ENCODE peak calls at places on chromosomes 7 and 10, in six cellular contexts. One of them, this sample, is unnamed.

GRCh38 chr10:44102726-44103255 is 282.1 kb downstream of the CXCL12 start:
- DNase-seq in A549: no peak
- DNase-seq in heart left ventricle: no peak
- DNase-seq in ovary: no peak
- DNase-seq in testis: no peak
- DNase-seq in transverse colon: no peak
- DNase-seq in this sample: no peak

GRCh38 chr7:69677054-69677847 is 79.0 kb downstream of the AUTS2 start:
- DNase-seq in A549: peak; percentile 4
- DNase-seq in heart left ventricle: no peak
- DNase-seq in ovary: no peak
- DNase-seq in testis: no peak
- DNase-seq in transverse colon: no peak
- DNase-seq in this sample: no peak

GRCh38 chr7:115110523-115110922 is 188.6 kb downstream of the MDFIC start:
- DNase-seq in A549: no peak
- DNase-seq in heart left ventricle: no peak
- DNase-seq in ovary: no peak
- DNase-seq in testis: no peak
- DNase-seq in transverse colon: no peak
- DNase-seq in this sample: no peak

GRCh38 chr10:99292159-99292558 is 37.0 kb upstream of the CNNM1 start:
- DNase-seq in A549: no peak
- DNase-seq in heart left ventricle: no peak
- DNase-seq in ovary: no peak
- DNase-seq in testis: no peak
- DNase-seq in transverse colon: no peak
- DNase-seq in this sample: no peak

GRCh38 chr10:132377326-132377725 is 19.7 kb upstream of the PWWP2B start:
- DNase-seq in A549: no peak
- DNase-seq in heart left ventricle: no peak
- DNase-seq in ovary: no peak
- DNase-seq in testis: no peak
- DNase-seq in transverse colon: no peak
- DNase-seq in this sample: no peak

GRCh38 chr7:139623518-139623917 is 100.0 kb downstream of the CLEC2L start:
- DNase-seq in A549: no peak
- DNase-seq in heart left ventricle: no peak
- DNase-seq in ovary: no peak
- DNase-seq in testis: no peak
- DNase-seq in transverse colon: no peak
- DNase-seq in this sample: no peak

GRCh38 chr10:79071535-79071923 is 2.8 kb downstream of the ZMIZ1 start:
- DNase-seq in A549: no peak
- DNase-seq in heart left ventricle: no peak
- DNase-seq in ovary: no peak
- DNase-seq in testis: no peak
- DNase-seq in transverse colon: no peak
- DNase-seq in this sample: no peak

GRCh38 chr7:136009488-136010079 is 32.4 kb upstream of the MTPN start:
- DNase-seq in A549: peak; percentile 15
- DNase-seq in heart left ventricle: no peak
- DNase-seq in ovary: no peak
- DNase-seq in testis: no peak
- DNase-seq in transverse colon: no peak
- DNase-seq in this sample: no peak

GRCh38 chr10:124138195-124138882 is 44.9 kb upstream of the CHST15 start:
- DNase-seq in A549: no peak
- DNase-seq in heart left ventricle: no peak
- DNase-seq in ovary: peak; percentile 40
- DNase-seq in testis: peak; percentile 48
- DNase-seq in transverse colon: no peak
- DNase-seq in this sample: peak; percentile 68

GRCh38 chr10:128526793-128527375 is 400.7 kb upstream of the MKI67 start:
- DNase-seq in A549: no peak
- DNase-seq in heart left ventricle: no peak
- DNase-seq in ovary: no peak
- DNase-seq in testis: no peak
- DNase-seq in transverse colon: no peak
- DNase-seq in this sample: no peak

GRCh38 chr7:17298840-17299476 is 506 bp downstream of the AHR start:
- DNase-seq in A549: peak; percentile 39
- DNase-seq in heart left ventricle: peak; percentile 74
- DNase-seq in ovary: peak; percentile 27
- DNase-seq in testis: peak; percentile 59
- DNase-seq in transverse colon: peak; percentile 56
- DNase-seq in this sample: peak; percentile 52

GRCh38 chr7:86928308-86928707 is 131.1 kb downstream of the ELAPOR2 start:
- DNase-seq in A549: no peak
- DNase-seq in heart left ventricle: no peak
- DNase-seq in ovary: no peak
- DNase-seq in testis: no peak
- DNase-seq in transverse colon: no peak
- DNase-seq in this sample: no peak

GRCh38 chr7:43138710-43139601 is 26.5 kb downstream of the HECW1 start:
- DNase-seq in A549: no peak
- DNase-seq in heart left ventricle: no peak
- DNase-seq in ovary: no peak
- DNase-seq in testis: no peak
- DNase-seq in transverse colon: no peak
- DNase-seq in this sample: no peak

GRCh38 chr7:4238861-4239260 is 443.2 kb upstream of the FOXK1 start:
- DNase-seq in A549: no peak
- DNase-seq in heart left ventricle: no peak
- DNase-seq in ovary: no peak
- DNase-seq in testis: no peak
- DNase-seq in transverse colon: no peak
- DNase-seq in this sample: no peak

GRCh38 chr7:17307969-17308648 is 9.7 kb downstream of the AHR start:
- DNase-seq in A549: no peak
- DNase-seq in heart left ventricle: no peak
- DNase-seq in ovary: no peak
- DNase-seq in testis: no peak
- DNase-seq in transverse colon: no peak
- DNase-seq in this sample: no peak

GRCh38 chr10:26367771-26368170 is 70.4 kb upstream of the APBB1IP start:
- DNase-seq in A549: peak; percentile 27
- DNase-seq in heart left ventricle: no peak
- DNase-seq in ovary: no peak
- DNase-seq in testis: no peak
- DNase-seq in transverse colon: no peak
- DNase-seq in this sample: no peak

GRCh38 chr7:123341102-123341501 is 141.3 kb upstream of the SLC13A1 start:
- DNase-seq in A549: no peak
- DNase-seq in heart left ventricle: no peak
- DNase-seq in ovary: no peak
- DNase-seq in testis: no peak
- DNase-seq in transverse colon: no peak
- DNase-seq in this sample: no peak

GRCh38 chr10:88693392-88694020 is 12.5 kb upstream of the LIPK start:
- DNase-seq in A549: no peak
- DNase-seq in heart left ventricle: no peak
- DNase-seq in ovary: no peak
- DNase-seq in testis: no peak
- DNase-seq in transverse colon: no peak
- DNase-seq in this sample: no peak

GRCh38 chr7:121001932-121002754 is 13.6 kb downstream of the CPED1 start:
- DNase-seq in A549: no peak
- DNase-seq in heart left ventricle: no peak
- DNase-seq in ovary: no peak
- DNase-seq in testis: no peak
- DNase-seq in transverse colon: no peak
- DNase-seq in this sample: no peak

GRCh38 chr7:143901360-143901709 is 641 bp downstream of the TCAF1 start:
- DNase-seq in A549: peak; percentile 12
- DNase-seq in heart left ventricle: peak; percentile 72
- DNase-seq in ovary: peak; percentile 53
- DNase-seq in testis: peak; percentile 72
- DNase-seq in transverse colon: peak; percentile 33
- DNase-seq in this sample: peak; percentile 49

GRCh38 chr10:104076743-104077160 is 8.9 kb downstream of the COL17A1 start:
- DNase-seq in A549: no peak
- DNase-seq in heart left ventricle: no peak
- DNase-seq in ovary: peak; percentile 27
- DNase-seq in testis: peak; percentile 65
- DNase-seq in transverse colon: peak; percentile 36
- DNase-seq in this sample: peak; percentile 40

GRCh38 chr10:86888585-86889381 is 68.6 kb downstream of the MMRN2 start:
- DNase-seq in A549: no peak
- DNase-seq in heart left ventricle: no peak
- DNase-seq in ovary: no peak
- DNase-seq in testis: no peak
- DNase-seq in transverse colon: no peak
- DNase-seq in this sample: no peak

GRCh38 chr10:69051303-69051702 is 36.6 kb upstream of the SRGN start:
- DNase-seq in A549: no peak
- DNase-seq in heart left ventricle: no peak
- DNase-seq in ovary: no peak
- DNase-seq in testis: peak; percentile 57
- DNase-seq in transverse colon: peak; percentile 41
- DNase-seq in this sample: peak; percentile 71

GRCh38 chr7:26292768-26293560 is 1.3 kb downstream of the SNX10 start:
- DNase-seq in A549: no peak
- DNase-seq in heart left ventricle: no peak
- DNase-seq in ovary: no peak
- DNase-seq in testis: no peak
- DNase-seq in transverse colon: peak; percentile 9
- DNase-seq in this sample: peak; percentile 41

GRCh38 chr7:115747174-115747573 is 283.4 kb downstream of the TFEC start:
- DNase-seq in A549: no peak
- DNase-seq in heart left ventricle: no peak
- DNase-seq in ovary: no peak
- DNase-seq in testis: no peak
- DNase-seq in transverse colon: no peak
- DNase-seq in this sample: no peak

GRCh38 chr7:5557920-5558401 is 134.3 kb upstream of the TNRC18 start:
- DNase-seq in A549: no peak
- DNase-seq in heart left ventricle: peak; percentile 87
- DNase-seq in ovary: peak; percentile 40
- DNase-seq in testis: peak; percentile 71
- DNase-seq in transverse colon: peak; percentile 67
- DNase-seq in this sample: peak; percentile 32
- TF ChIP-seq POLR2A in A549: no peak
- TF ChIP-seq POLR2A in heart left ventricle: peak; percentile 39
- TF ChIP-seq POLR2A in ovary: no peak
- TF ChIP-seq POLR2A in testis: no peak
- TF ChIP-seq POLR2A in transverse colon: peak; percentile 36
- TF ChIP-seq POLR2A in this sample: no peak

GRCh38 chr10:80191589-80192270 is 13.6 kb downstream of the ANXA11 start:
- DNase-seq in A549: no peak
- DNase-seq in heart left ventricle: peak; percentile 60
- DNase-seq in ovary: no peak
- DNase-seq in testis: no peak
- DNase-seq in transverse colon: peak; percentile 89
- DNase-seq in this sample: peak; percentile 96
- H3K4me1 ChIP-seq in A549: peaks cover 34% of the 10 kb centered on the region
- H3K4me1 ChIP-seq in heart left ventricle: peaks cover 46% of the 10 kb centered on the region
- H3K4me1 ChIP-seq in ovary: peaks cover 11% of the 10 kb centered on the region
- H3K4me1 ChIP-seq in testis: peaks cover 4% of the 10 kb centered on the region
- H3K4me1 ChIP-seq in transverse colon: peaks cover 83% of the 10 kb centered on the region
- H3K4me1 ChIP-seq in this sample: peaks cover 83% of the 10 kb centered on the region

GRCh38 chr10:7671121-7671520 is 4.4 kb upstream of the ITIH5 start:
- DNase-seq in A549: no peak
- DNase-seq in heart left ventricle: no peak
- DNase-seq in ovary: no peak
- DNase-seq in testis: no peak
- DNase-seq in transverse colon: no peak
- DNase-seq in this sample: no peak

GRCh38 chr10:7666253-7667023 is at the start of gene ITIH5:
- DNase-seq in A549: no peak
- DNase-seq in heart left ventricle: peak; percentile 72
- DNase-seq in ovary: no peak
- DNase-seq in testis: no peak
- DNase-seq in transverse colon: no peak
- DNase-seq in this sample: no peak

GRCh38 chr10:7664707-7665106 is 2.1 kb downstream of the ITIH5 start:
- DNase-seq in A549: no peak
- DNase-seq in heart left ventricle: no peak
- DNase-seq in ovary: no peak
- DNase-seq in testis: no peak
- DNase-seq in transverse colon: no peak
- DNase-seq in this sample: no peak

GRCh38 chr10:7670157-7670556 is 3.4 kb upstream of the ITIH5 start:
- DNase-seq in A549: no peak
- DNase-seq in heart left ventricle: no peak
- DNase-seq in ovary: no peak
- DNase-seq in testis: no peak
- DNase-seq in transverse colon: no peak
- DNase-seq in this sample: no peak

GRCh38 chr10:7667262-7668141 is 736 bp upstream of the ITIH5 start:
- DNase-seq in A549: no peak
- DNase-seq in heart left ventricle: no peak
- DNase-seq in ovary: peak; percentile 17
- DNase-seq in testis: no peak
- DNase-seq in transverse colon: no peak
- DNase-seq in this sample: no peak
- H3K27ac ChIP-seq in A549: no peak overlapping the region
- H3K27ac ChIP-seq in heart left ventricle: peak overlapping the region; percentile 7
- H3K27ac ChIP-seq in ovary: no peak overlapping the region
- H3K27ac ChIP-seq in testis: no peak overlapping the region
- H3K27ac ChIP-seq in transverse colon: peak overlapping the region; percentile 53
- H3K27ac ChIP-seq in this sample: no peak overlapping the region

DNA sequence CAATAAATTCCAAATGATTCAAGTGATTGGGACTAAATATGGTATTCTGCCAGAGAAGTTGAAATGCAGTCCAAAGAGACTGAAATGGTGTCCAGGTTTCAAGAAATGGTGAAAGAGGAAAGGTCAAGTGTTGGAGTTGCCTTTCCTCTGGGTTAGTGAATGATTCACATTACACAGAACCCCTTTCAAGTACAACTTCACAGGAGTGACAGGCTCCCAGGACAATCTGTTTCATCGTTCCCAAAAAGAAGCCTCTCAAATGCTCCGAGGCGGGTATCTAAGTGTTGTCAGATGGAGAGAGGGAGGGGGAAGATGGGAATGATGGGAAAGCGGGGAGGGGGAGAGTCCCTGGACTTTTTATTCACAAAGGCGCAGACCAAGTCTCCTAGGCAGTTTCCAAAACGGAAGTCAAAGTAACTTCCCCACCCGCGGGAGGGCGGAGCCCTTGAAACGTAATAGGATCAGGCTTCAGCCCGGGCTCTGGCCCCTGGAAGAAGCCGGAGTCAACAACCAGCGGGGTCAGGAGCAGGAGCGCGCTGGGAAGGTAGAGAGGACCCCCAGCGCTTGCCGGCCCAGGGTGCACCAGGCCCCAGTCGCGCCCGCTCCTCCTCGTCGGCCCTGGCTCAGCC is 743 bp downstream of the SLC25A13 start:
- DNase-seq in A549: peak; percentile 84
- DNase-seq in heart left ventricle: peak; percentile 90
- DNase-seq in ovary: peak; percentile 75
- DNase-seq in testis: peak; percentile 93
- DNase-seq in transverse colon: peak; percentile 90
- DNase-seq in this sample: peak; percentile 80
- TF ChIP-seq POLR2A in A549: peak; percentile 54
- TF ChIP-seq POLR2A in heart left ventricle: peak; percentile 54
- TF ChIP-seq POLR2A in ovary: peak; percentile 8
- TF ChIP-seq POLR2A in testis: no peak
- TF ChIP-seq POLR2A in transverse colon: peak; percentile 68
- TF ChIP-seq POLR2A in this sample: peak; percentile 77

GRCh38 chr7:55132890-55133551 is 114.2 kb downstream of the EGFR start:
- DNase-seq in A549: peak; percentile 88
- DNase-seq in heart left ventricle: no peak
- DNase-seq in ovary: no peak
- DNase-seq in testis: peak; percentile 53
- DNase-seq in transverse colon: peak; percentile 56
- DNase-seq in this sample: peak; percentile 48
- H3K4me1 ChIP-seq in A549: peaks cover 71% of the 10 kb centered on the region
- H3K4me1 ChIP-seq in heart left ventricle: peaks cover 43% of the 10 kb centered on the region
- H3K4me1 ChIP-seq in ovary: peaks cover 15% of the 10 kb centered on the region
- H3K4me1 ChIP-seq in testis: peaks cover 38% of the 10 kb centered on the region
- H3K4me1 ChIP-seq in transverse colon: peaks cover 48% of the 10 kb centered on the region
- H3K4me1 ChIP-seq in this sample: peaks cover 18% of the 10 kb centered on the region

This sample was measured in body of pancreas.